ENCODE peak calls at places on chromosomes 4 and X, in nine cellular contexts. One of them, this sample, is unnamed.

GRCh38 chrX:129748265-129748664 is 9.5 kb downstream of the XPNPEP2 start:
- DNase-seq in activated CD4-positive, CD25-positive, alpha-beta regulatory T cell treated with anti-CD3 and anti-CD28 coated beads, Interleukin-2, amount 50 U/mL, for 72 hours: no peak
- DNase-seq in HCT116: no peak
- DNase-seq in Caki2: no peak
- DNase-seq in effector memory CD4-positive, alpha-beta T cell: no peak
- DNase-seq in uterus: peak; percentile 44
- DNase-seq in stimulated activated CD4-positive, alpha-beta T cell treated with anti-CD3 and anti-CD28 coated beads, Interleukin-2, amount 100 ng/mL, for 24 hours: no peak
- DNase-seq in spleen: no peak
- DNase-seq in adrenal gland: peak; percentile 75
- DNase-seq in this sample: no peak

GRCh38 chr4:157514711-157515110 is 294.2 kb downstream of the GRIA2 start:
- DNase-seq in activated CD4-positive, CD25-positive, alpha-beta regulatory T cell treated with anti-CD3 and anti-CD28 coated beads, Interleukin-2, amount 50 U/mL, for 72 hours: no peak
- DNase-seq in HCT116: no peak
- DNase-seq in Caki2: no peak
- DNase-seq in effector memory CD4-positive, alpha-beta T cell: no peak
- DNase-seq in uterus: no peak
- DNase-seq in stimulated activated CD4-positive, alpha-beta T cell treated with anti-CD3 and anti-CD28 coated beads, Interleukin-2, amount 100 ng/mL, for 24 hours: no peak
- DNase-seq in spleen: no peak
- DNase-seq in adrenal gland: no peak
- DNase-seq in this sample: no peak

GRCh38 chr4:52643846-52644245 is 15.3 kb downstream of the USP46 start:
- DNase-seq in activated CD4-positive, CD25-positive, alpha-beta regulatory T cell treated with anti-CD3 and anti-CD28 coated beads, Interleukin-2, amount 50 U/mL, for 72 hours: no peak
- DNase-seq in HCT116: peak; percentile 4
- DNase-seq in Caki2: peak; percentile 39
- DNase-seq in effector memory CD4-positive, alpha-beta T cell: no peak
- DNase-seq in uterus: peak; percentile 47
- DNase-seq in stimulated activated CD4-positive, alpha-beta T cell treated with anti-CD3 and anti-CD28 coated beads, Interleukin-2, amount 100 ng/mL, for 24 hours: no peak
- DNase-seq in spleen: no peak
- DNase-seq in adrenal gland: peak; percentile 89
- DNase-seq in this sample: peak; percentile 64

GRCh38 chrX:154374361-154375155 is at the start of gene FLNA:
- DNase-seq in activated CD4-positive, CD25-positive, alpha-beta regulatory T cell treated with anti-CD3 and anti-CD28 coated beads, Interleukin-2, amount 50 U/mL, for 72 hours: peak; percentile 52
- DNase-seq in HCT116: no peak
- DNase-seq in Caki2: peak; percentile 52
- DNase-seq in effector memory CD4-positive, alpha-beta T cell: no peak
- DNase-seq in uterus: peak; percentile 79
- DNase-seq in stimulated activated CD4-positive, alpha-beta T cell treated with anti-CD3 and anti-CD28 coated beads, Interleukin-2, amount 100 ng/mL, for 24 hours: no peak
- DNase-seq in spleen: peak; percentile 86
- DNase-seq in adrenal gland: no peak
- DNase-seq in this sample: peak; percentile 38

GRCh38 chr4:114302472-114302871 is 296.1 kb upstream of the UGT8 start:
- DNase-seq in activated CD4-positive, CD25-positive, alpha-beta regulatory T cell treated with anti-CD3 and anti-CD28 coated beads, Interleukin-2, amount 50 U/mL, for 72 hours: no peak
- DNase-seq in HCT116: no peak
- DNase-seq in Caki2: no peak
- DNase-seq in effector memory CD4-positive, alpha-beta T cell: no peak
- DNase-seq in uterus: no peak
- DNase-seq in stimulated activated CD4-positive, alpha-beta T cell treated with anti-CD3 and anti-CD28 coated beads, Interleukin-2, amount 100 ng/mL, for 24 hours: no peak
- DNase-seq in spleen: no peak
- DNase-seq in adrenal gland: no peak
- DNase-seq in this sample: no peak

GRCh38 chr4:86482851-86483490 is 111.1 kb upstream of the PTPN13 start:
- DNase-seq in activated CD4-positive, CD25-positive, alpha-beta regulatory T cell treated with anti-CD3 and anti-CD28 coated beads, Interleukin-2, amount 50 U/mL, for 72 hours: no peak
- DNase-seq in HCT116: no peak
- DNase-seq in Caki2: no peak
- DNase-seq in effector memory CD4-positive, alpha-beta T cell: no peak
- DNase-seq in uterus: no peak
- DNase-seq in stimulated activated CD4-positive, alpha-beta T cell treated with anti-CD3 and anti-CD28 coated beads, Interleukin-2, amount 100 ng/mL, for 24 hours: no peak
- DNase-seq in spleen: no peak
- DNase-seq in adrenal gland: no peak
- DNase-seq in this sample: no peak

GRCh38 chrX:97326456-97326855 is 442.7 kb downstream of the RPA4 start:
- DNase-seq in activated CD4-positive, CD25-positive, alpha-beta regulatory T cell treated with anti-CD3 and anti-CD28 coated beads, Interleukin-2, amount 50 U/mL, for 72 hours: no peak
- DNase-seq in HCT116: no peak
- DNase-seq in Caki2: no peak
- DNase-seq in effector memory CD4-positive, alpha-beta T cell: no peak
- DNase-seq in uterus: no peak
- DNase-seq in stimulated activated CD4-positive, alpha-beta T cell treated with anti-CD3 and anti-CD28 coated beads, Interleukin-2, amount 100 ng/mL, for 24 hours: no peak
- DNase-seq in spleen: no peak
- DNase-seq in adrenal gland: no peak
- DNase-seq in this sample: no peak

GRCh38 chr4:40507977-40508376 is 121.7 kb downstream of the RBM47 start:
- DNase-seq in activated CD4-positive, CD25-positive, alpha-beta regulatory T cell treated with anti-CD3 and anti-CD28 coated beads, Interleukin-2, amount 50 U/mL, for 72 hours: no peak
- DNase-seq in HCT116: no peak
- DNase-seq in Caki2: no peak
- DNase-seq in effector memory CD4-positive, alpha-beta T cell: no peak
- DNase-seq in uterus: no peak
- DNase-seq in stimulated activated CD4-positive, alpha-beta T cell treated with anti-CD3 and anti-CD28 coated beads, Interleukin-2, amount 100 ng/mL, for 24 hours: no peak
- DNase-seq in spleen: no peak
- DNase-seq in adrenal gland: no peak
- DNase-seq in this sample: peak; percentile 2

GRCh38 chrX:150655713-150656266 is 37.4 kb upstream of the MTMR1 start:
- DNase-seq in activated CD4-positive, CD25-positive, alpha-beta regulatory T cell treated with anti-CD3 and anti-CD28 coated beads, Interleukin-2, amount 50 U/mL, for 72 hours: no peak
- DNase-seq in HCT116: no peak
- DNase-seq in Caki2: no peak
- DNase-seq in effector memory CD4-positive, alpha-beta T cell: no peak
- DNase-seq in uterus: no peak
- DNase-seq in stimulated activated CD4-positive, alpha-beta T cell treated with anti-CD3 and anti-CD28 coated beads, Interleukin-2, amount 100 ng/mL, for 24 hours: no peak
- DNase-seq in spleen: no peak
- DNase-seq in adrenal gland: no peak
- DNase-seq in this sample: no peak

GRCh38 chr4:48905363-48906015 is 1.1 kb downstream of the OCIAD2 start:
- DNase-seq in activated CD4-positive, CD25-positive, alpha-beta regulatory T cell treated with anti-CD3 and anti-CD28 coated beads, Interleukin-2, amount 50 U/mL, for 72 hours: no peak
- DNase-seq in HCT116: no peak
- DNase-seq in Caki2: peak; percentile 68
- DNase-seq in effector memory CD4-positive, alpha-beta T cell: no peak
- DNase-seq in uterus: no peak
- DNase-seq in stimulated activated CD4-positive, alpha-beta T cell treated with anti-CD3 and anti-CD28 coated beads, Interleukin-2, amount 100 ng/mL, for 24 hours: no peak
- DNase-seq in spleen: no peak
- DNase-seq in adrenal gland: no peak
- DNase-seq in this sample: peak; percentile 45

GRCh38 chrX:150050387-150050786 is 112.1 kb upstream of the EOLA2 start:
- DNase-seq in activated CD4-positive, CD25-positive, alpha-beta regulatory T cell treated with anti-CD3 and anti-CD28 coated beads, Interleukin-2, amount 50 U/mL, for 72 hours: no peak
- DNase-seq in HCT116: no peak
- DNase-seq in Caki2: no peak
- DNase-seq in effector memory CD4-positive, alpha-beta T cell: no peak
- DNase-seq in uterus: no peak
- DNase-seq in stimulated activated CD4-positive, alpha-beta T cell treated with anti-CD3 and anti-CD28 coated beads, Interleukin-2, amount 100 ng/mL, for 24 hours: no peak
- DNase-seq in spleen: no peak
- DNase-seq in adrenal gland: no peak
- DNase-seq in this sample: no peak

GRCh38 chr4:26372525-26373172 is 51.8 kb downstream of the RBPJ start:
- DNase-seq in activated CD4-positive, CD25-positive, alpha-beta regulatory T cell treated with anti-CD3 and anti-CD28 coated beads, Interleukin-2, amount 50 U/mL, for 72 hours: no peak
- DNase-seq in HCT116: no peak
- DNase-seq in Caki2: peak; percentile 38
- DNase-seq in effector memory CD4-positive, alpha-beta T cell: peak; percentile 4
- DNase-seq in uterus: no peak
- DNase-seq in stimulated activated CD4-positive, alpha-beta T cell treated with anti-CD3 and anti-CD28 coated beads, Interleukin-2, amount 100 ng/mL, for 24 hours: peak; percentile 31
- DNase-seq in spleen: no peak
- DNase-seq in adrenal gland: no peak
- DNase-seq in this sample: peak; percentile 84

GRCh38 chrX:63128509-63128908 is 222.6 kb downstream of the SPIN4 start:
- DNase-seq in activated CD4-positive, CD25-positive, alpha-beta regulatory T cell treated with anti-CD3 and anti-CD28 coated beads, Interleukin-2, amount 50 U/mL, for 72 hours: no peak
- DNase-seq in HCT116: peak; percentile 16
- DNase-seq in Caki2: no peak
- DNase-seq in effector memory CD4-positive, alpha-beta T cell: no peak
- DNase-seq in uterus: no peak
- DNase-seq in stimulated activated CD4-positive, alpha-beta T cell treated with anti-CD3 and anti-CD28 coated beads, Interleukin-2, amount 100 ng/mL, for 24 hours: no peak
- DNase-seq in spleen: no peak
- DNase-seq in adrenal gland: no peak
- DNase-seq in this sample: peak; percentile 17

GRCh38 chrX:40003071-40003981 is 94.4 kb downstream of the BCOR start:
- DNase-seq in activated CD4-positive, CD25-positive, alpha-beta regulatory T cell treated with anti-CD3 and anti-CD28 coated beads, Interleukin-2, amount 50 U/mL, for 72 hours: no peak
- DNase-seq in HCT116: no peak
- DNase-seq in Caki2: no peak
- DNase-seq in effector memory CD4-positive, alpha-beta T cell: no peak
- DNase-seq in uterus: no peak
- DNase-seq in stimulated activated CD4-positive, alpha-beta T cell treated with anti-CD3 and anti-CD28 coated beads, Interleukin-2, amount 100 ng/mL, for 24 hours: no peak
- DNase-seq in spleen: no peak
- DNase-seq in adrenal gland: no peak
- DNase-seq in this sample: no peak

GRCh38 chr4:176242764-176243347 is 26.2 kb downstream of the ASB5 start:
- DNase-seq in activated CD4-positive, CD25-positive, alpha-beta regulatory T cell treated with anti-CD3 and anti-CD28 coated beads, Interleukin-2, amount 50 U/mL, for 72 hours: no peak
- DNase-seq in HCT116: no peak
- DNase-seq in Caki2: no peak
- DNase-seq in effector memory CD4-positive, alpha-beta T cell: no peak
- DNase-seq in uterus: no peak
- DNase-seq in stimulated activated CD4-positive, alpha-beta T cell treated with anti-CD3 and anti-CD28 coated beads, Interleukin-2, amount 100 ng/mL, for 24 hours: no peak
- DNase-seq in spleen: no peak
- DNase-seq in adrenal gland: no peak
- DNase-seq in this sample: no peak

GRCh38 chr4:152486414-152487389 is 49.2 kb downstream of the FBXW7 start:
- DNase-seq in activated CD4-positive, CD25-positive, alpha-beta regulatory T cell treated with anti-CD3 and anti-CD28 coated beads, Interleukin-2, amount 50 U/mL, for 72 hours: no peak
- DNase-seq in HCT116: no peak
- DNase-seq in Caki2: peak; percentile 21
- DNase-seq in effector memory CD4-positive, alpha-beta T cell: no peak
- DNase-seq in uterus: no peak
- DNase-seq in stimulated activated CD4-positive, alpha-beta T cell treated with anti-CD3 and anti-CD28 coated beads, Interleukin-2, amount 100 ng/mL, for 24 hours: no peak
- DNase-seq in spleen: no peak
- DNase-seq in adrenal gland: no peak
- DNase-seq in this sample: no peak

GRCh38 chr4:8144359-8144758 is 14.3 kb downstream of the ABLIM2 start:
- DNase-seq in activated CD4-positive, CD25-positive, alpha-beta regulatory T cell treated with anti-CD3 and anti-CD28 coated beads, Interleukin-2, amount 50 U/mL, for 72 hours: no peak
- DNase-seq in HCT116: no peak
- DNase-seq in Caki2: no peak
- DNase-seq in effector memory CD4-positive, alpha-beta T cell: no peak
- DNase-seq in uterus: no peak
- DNase-seq in stimulated activated CD4-positive, alpha-beta T cell treated with anti-CD3 and anti-CD28 coated beads, Interleukin-2, amount 100 ng/mL, for 24 hours: no peak
- DNase-seq in spleen: no peak
- DNase-seq in adrenal gland: peak; percentile 76
- DNase-seq in this sample: no peak

GRCh38 chr4:154822775-154823174 is 41.7 kb downstream of the RBM46 start:
- DNase-seq in activated CD4-positive, CD25-positive, alpha-beta regulatory T cell treated with anti-CD3 and anti-CD28 coated beads, Interleukin-2, amount 50 U/mL, for 72 hours: no peak
- DNase-seq in HCT116: no peak
- DNase-seq in Caki2: no peak
- DNase-seq in effector memory CD4-positive, alpha-beta T cell: no peak
- DNase-seq in uterus: no peak
- DNase-seq in stimulated activated CD4-positive, alpha-beta T cell treated with anti-CD3 and anti-CD28 coated beads, Interleukin-2, amount 100 ng/mL, for 24 hours: no peak
- DNase-seq in spleen: no peak
- DNase-seq in adrenal gland: no peak
- DNase-seq in this sample: no peak

GRCh38 chr4:181685461-181685860 is 557.7 kb upstream of the TENM3 start:
- DNase-seq in activated CD4-positive, CD25-positive, alpha-beta regulatory T cell treated with anti-CD3 and anti-CD28 coated beads, Interleukin-2, amount 50 U/mL, for 72 hours: no peak
- DNase-seq in HCT116: no peak
- DNase-seq in Caki2: peak; percentile 7
- DNase-seq in effector memory CD4-positive, alpha-beta T cell: no peak
- DNase-seq in uterus: no peak
- DNase-seq in stimulated activated CD4-positive, alpha-beta T cell treated with anti-CD3 and anti-CD28 coated beads, Interleukin-2, amount 100 ng/mL, for 24 hours: no peak
- DNase-seq in spleen: no peak
- DNase-seq in adrenal gland: no peak
- DNase-seq in this sample: no peak

This sample was measured in dermis blood vessel endothelial cell.